ENCODE peak calls at places on chromosomes 16 and 17, in four cellular contexts. B is myocyte, T is NCI-H2029, W is EL. E is an unnamed sample.

GRCh38 chr17:59230765-59231164 is 10.5 kb downstream of the GDPD1 start:
- DNase-seq in B (no peak), W (no peak), T (no peak), E (no peak)

GRCh38 chr16:49558451-49558850 is 184.8 kb downstream of the C16orf78 start:
- DNase-seq in W (no peak), T (no peak), B (no peak), E (no peak)

GRCh38 chr17:32876414-32877163 is at the start of gene MYO1D:
- DNase-seq in B (peak; percentile 49), T (no peak), W (peak; percentile 37), E (no peak)

GRCh38 chr17:2892305-2892971 is 96.2 kb downstream of the RAP1GAP2 start:
- DNase-seq in B (peak; percentile 78), W (peak; percentile 87), T (peak; percentile 34), E (peak; percentile 67)

GRCh38 chr16:798666-799065 is 1.9 kb downstream of the GNG13 start:
- DNase-seq in W (no peak), T (no peak), B (no peak), E (no peak)

GRCh38 chr17:76039121-76039520 is 12.0 kb upstream of the EVPL start:
- DNase-seq in W (no peak), T (no peak), B (no peak), E (no peak)

GRCh38 chr17:53896047-53896446 is 73.3 kb downstream of the KIF2B start:
- DNase-seq in T (no peak), W (no peak), B (no peak), E (no peak)

GRCh38 chr16:72099377-72099818 is 5.8 kb downstream of the DHX38 start:
- DNase-seq in T (no peak), W (peak; percentile 51), B (peak; percentile 64), E (peak; percentile 34)

GRCh38 chr17:35587074-35587961 is at the start of gene AP2B1:
- DNase-seq in T (peak; percentile 84), B (peak; percentile 97), W (peak; percentile 94), E (peak; percentile 90)

GRCh38 chr17:50386451-50386994 is 10.8 kb downstream of the LRRC59 start:
- DNase-seq in W (no peak), B (no peak), T (no peak), E (no peak)

GRCh38 chr16:75138636-75139035 is 9.7 kb upstream of the ZFP1 start:
- DNase-seq in B (no peak), W (peak; percentile 32), T (no peak), E (no peak)

GRCh38 chr17:64245218-64246145 is 17.6 kb downstream of the TEX2 start:
- DNase-seq in B (no peak), W (peak; percentile 81), T (no peak), E (no peak)

GRCh38 chr17:38578229-38578628 is 27.5 kb downstream of the SRCIN1 start:
- DNase-seq in W (peak; percentile 66), B (no peak), T (no peak), E (no peak)

GRCh38 chr16:70750893-70751467 is 50.0 kb downstream of the VAC14 start:
- DNase-seq in B (peak; percentile 85), W (peak; percentile 97), T (no peak), E (peak; percentile 100)

GRCh38 chr17:16106161-16106891 is 106.7 kb downstream of the TTC19 start:
- DNase-seq in B (peak; percentile 94), W (no peak), T (peak; percentile 78), E (peak; percentile 54)

GRCh38 chr16:11852092-11852809 is 909 bp upstream of the RSL1D1 start:
- DNase-seq in T (peak; percentile 25), B (no peak), W (no peak), E (no peak)

GRCh38 chr17:21002309-21003006 is 40.4 kb downstream of the USP22 start:
- DNase-seq in W (no peak), B (no peak), T (no peak), E (no peak)

GRCh38 chr16:46918905-46919792 is 35.0 kb downstream of the GPT2 start:
- DNase-seq in T (peak; percentile 60), B (no peak), W (no peak), E (no peak)

GRCh38 chr17:48729335-48730239 is 1.0 kb upstream of the HOXB13 start:
- DNase-seq in T (no peak), B (no peak), W (no peak), E (no peak)

GRCh38 chr17:79160980-79161621 is 86.5 kb downstream of the ENGASE start:
- DNase-seq in B (no peak), T (peak; percentile 35), W (peak; percentile 35), E (peak; percentile 26)

GRCh38 chr16:3129137-3130131 is 5.4 kb upstream of the ZNF213 start:
- DNase-seq in W (peak; percentile 83), B (peak; percentile 89), T (peak; percentile 79), E (peak; percentile 70)

GRCh38 chr16:8936421-8936820 is 27.3 kb downstream of the USP7 start:
- DNase-seq in T (no peak), B (peak; percentile 39), W (peak; percentile 44), E (peak; percentile 27)

GRCh38 chr16:11118479-11118878 is 137.5 kb downstream of the SOCS1 start:
- DNase-seq in T (no peak), W (peak; percentile 41), B (no peak), E (peak; percentile 42)

GRCh38 chr17:6435968-6436367 is 1.0 kb upstream of the AIPL1 start:
- DNase-seq in B (peak; percentile 70), W (peak; percentile 71), T (no peak), E (peak; percentile 56)

GRCh38 chr17:72119963-72120877 is 600 bp upstream of the SOX9 start:
- DNase-seq in T (no peak), W (peak; percentile 77), B (peak; percentile 69), E (peak; percentile 31)

GRCh38 chr16:48813485-48813884 is 203.5 kb upstream of the N4BP1 start:
- DNase-seq in B (no peak), T (no peak), W (no peak), E (no peak)

GRCh38 chr16:3546990-3547682 is 30.1 kb downstream of the NLRC3 start:
- DNase-seq in W (no peak), T (no peak), B (no peak), E (no peak)

GRCh38 chr17:7592422-7593021 is 2.6 kb upstream of the SOX15 start:
- DNase-seq in T (no peak), W (no peak), B (no peak), E (no peak)

GRCh38 chr17:56652608-56653007 is 59.1 kb downstream of the NOG start:
- DNase-seq in B (no peak), T (no peak), W (no peak), E (peak; percentile 17)

GRCh38 chr17:64783556-64784352 is 121.6 kb upstream of the SMURF2 start:
- DNase-seq in T (no peak), B (no peak), W (no peak), E (no peak)

GRCh38 chr16:84259691-84260090 is 19.9 kb upstream of the KCNG4 start:
- DNase-seq in T (no peak), B (no peak), W (no peak), E (no peak)

GRCh38 chr17:40295471-40296457 is 8.1 kb downstream of the CDC6 start:
- DNase-seq in B (no peak), T (no peak), W (no peak), E (no peak)